ENCODE peak calls at places on chromosomes 7 and 10, in eight cellular contexts. T is suprapubic skin, D is endothelial cell of umbilical vein, X is HepG2, B is stomach, W is H1, G is transverse colon, C is GM23338. A is an unnamed sample.

GRCh38 chr7:44153948-44154335 is 12.8 kb upstream of the MYL7 start:
- DNase-seq in T (no peak), D (no peak), X (no peak), B (no peak), W (no peak), G (no peak), C (no peak), A (no peak)

GRCh38 chr7:116569737-116570136 is 44.9 kb downstream of the CAV1 start:
- DNase-seq in T (no peak), D (no peak), X (no peak), B (no peak), W (no peak), G (no peak), C (no peak), A (no peak)

GRCh38 chr10:35412900-35413491 is 76.7 kb downstream of the CCNY start:
- DNase-seq in T (no peak), D (peak), X (no peak), B (no peak), W (no peak), G (no peak), C (no peak), A (no peak)

GRCh38 chr10:61855771-61856170 is 45.7 kb upstream of the ARID5B start:
- DNase-seq in T (no peak), D (no peak), X (no peak), B (no peak), W (no peak), G (no peak), C (no peak), A (no peak)

GRCh38 chr10:1242975-1243374 is 186.8 kb downstream of the WDR37 start:
- DNase-seq in T (no peak), D (no peak), X (no peak), B (no peak), W (no peak), G (no peak), C (no peak), A (no peak)

GRCh38 chr7:126403040-126403439 is 849.7 kb downstream of the GRM8 start:
- DNase-seq in T (no peak), D (no peak), X (no peak), B (no peak), W (no peak), G (no peak), C (no peak), A (no peak)

GRCh38 chr10:30422981-30423654 is 10.9 kb upstream of the MAP3K8 start:
- DNase-seq in T (peak), D (peak), X (peak), B (peak), W (no peak), G (peak), C (peak), A (peak)

GRCh38 chr10:47318706-47319105 is 3.5 kb upstream of the GDF2 start:
- DNase-seq in T (peak), D (no peak), X (peak), B (no peak), W (no peak), G (no peak), C (peak), A (no peak)

GRCh38 chr10:18400911-18401260 is 250.5 kb downstream of the NSUN6 start:
- DNase-seq in T (no peak), D (no peak), X (no peak), B (no peak), W (peak), G (peak), C (peak), A (no peak)

GRCh38 chr7:78768859-78769258 is 684.6 kb downstream of the MAGI2 start:
- DNase-seq in T (no peak), D (no peak), X (no peak), B (no peak), W (no peak), G (no peak), C (peak), A (no peak)

GRCh38 chr10:70950062-70950461 is 61.7 kb upstream of the PCBD1 start:
- DNase-seq in T (no peak), D (no peak), X (no peak), B (no peak), W (no peak), G (no peak), C (no peak), A (no peak)

GRCh38 chr7:146096994-146097393 is 19.6 kb upstream of the CNTNAP2 start:
- DNase-seq in T (no peak), D (no peak), X (no peak), B (no peak), W (peak), G (no peak), C (peak), A (no peak)

GRCh38 chr7:24733414-24734060 is 23.7 kb downstream of the GSDME start:
- DNase-seq in T (no peak), D (no peak), X (no peak), B (no peak), W (no peak), G (no peak), C (no peak), A (no peak)

GRCh38 chr7:100894860-100895700 is 608 bp downstream of the ACHE start:
- DNase-seq in T (peak), D (no peak), X (no peak), B (peak), W (peak), G (peak), C (peak), A (no peak)

GRCh38 chr10:13563481-13564445 is 23.0 kb upstream of the PRPF18 start:
- DNase-seq in T (no peak), D (no peak), X (no peak), B (no peak), W (no peak), G (no peak), C (no peak), A (no peak)

GRCh38 chr10:110876788-110877187 is 5.1 kb downstream of the PDCD4 start:
- DNase-seq in T (no peak), D (no peak), X (no peak), B (no peak), W (no peak), G (no peak), C (no peak), A (no peak)
- H3K4me3 ChIP-seq in T (peak), D (no peak), X (no peak), B (no peak), W (no peak), G (no peak), C (no peak), A (no peak)

GRCh38 chr10:95506056-95506737 is 55.0 kb downstream of the SORBS1 start:
- DNase-seq in T (no peak), D (peak), X (no peak), B (no peak), W (no peak), G (no peak), C (no peak), A (no peak)
- TF ChIP-seq POLR2AphosphoS5 in T (no peak), D (no peak), X (no peak), B (no peak), W (no peak), G (no peak), C (no peak), A (no peak)

GRCh38 chr10:32333849-32334248 is 13.1 kb downstream of the EPC1 start:
- DNase-seq in T (no peak), D (no peak), X (no peak), B (no peak), W (no peak), G (no peak), C (no peak), A (no peak)
- H3K27ac ChIP-seq in T (no peak), D (no peak), X (no peak), B (no peak), W (no peak), G (peak), C (peak), A (no peak)

DNA sequence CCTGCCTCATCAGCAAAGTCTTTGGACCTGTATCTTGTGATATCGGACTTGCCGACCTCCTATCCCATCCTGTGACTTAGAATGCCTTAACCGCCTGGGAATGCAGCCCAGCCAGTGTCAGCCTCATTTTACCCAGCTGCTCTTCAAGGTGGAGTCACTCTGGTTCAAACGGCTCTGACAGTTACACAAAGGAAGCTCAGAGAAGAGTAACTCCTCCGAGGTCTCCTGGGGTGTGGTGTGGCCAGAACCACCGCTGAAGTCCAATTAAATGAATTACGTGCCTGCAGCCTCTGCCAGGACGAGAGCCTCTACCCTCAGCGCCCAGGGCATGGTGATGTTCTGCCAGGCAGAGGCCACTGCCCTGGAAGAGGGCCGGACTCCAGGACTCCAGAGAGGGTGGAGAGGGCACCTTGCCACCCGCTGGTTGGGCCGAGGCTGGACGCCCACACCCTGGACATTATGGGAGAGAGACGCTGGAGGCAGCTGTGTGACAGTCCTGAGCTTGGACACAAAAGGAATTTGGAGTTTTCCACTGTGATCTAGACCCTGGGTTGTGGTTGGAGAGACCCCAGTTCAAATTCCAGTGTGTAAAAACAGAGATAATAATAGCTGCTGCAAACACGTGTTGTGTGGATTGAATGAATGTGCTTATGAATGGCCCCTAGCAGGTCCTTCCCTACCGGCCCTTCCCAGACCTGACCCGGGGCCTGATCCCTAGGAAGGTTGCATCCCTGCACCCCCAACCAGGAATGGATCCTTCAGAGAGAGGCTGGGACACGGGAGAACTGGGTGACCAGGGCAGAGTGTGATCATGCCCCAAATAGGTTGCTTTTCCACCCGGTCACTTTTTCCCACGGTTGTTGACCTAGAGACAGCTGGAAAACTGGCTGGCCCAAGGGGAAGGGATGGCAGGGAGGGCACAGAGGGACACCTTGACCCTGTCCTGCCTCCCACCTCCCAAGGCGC is 37.8 kb upstream of the FZD9 start:
- DNase-seq in T (no peak), D (no peak), X (no peak), B (no peak), W (no peak), G (no peak), C (no peak), A (no peak)
- H3K4me3 ChIP-seq in T (no peak), D (no peak), X (no peak), B (no peak), W (no peak), G (no peak), C (no peak), A (no peak)

GRCh38 chr7:14836571-14837189 is 65.9 kb downstream of the DGKB start:
- DNase-seq in T (no peak), D (peak), X (no peak), B (no peak), W (peak), G (no peak), C (peak), A (no peak)
- TF ChIP-seq POLR2AphosphoS5 in T (no peak), D (no peak), X (no peak), B (no peak), W (no peak), G (no peak), C (no peak), A (no peak)

GRCh38 chr10:102624094-102624493 is 20.2 kb upstream of the TRIM8 start:
- DNase-seq in T (no peak), D (no peak), X (no peak), B (no peak), W (no peak), G (no peak), C (no peak), A (no peak)

GRCh38 chr10:102627446-102628293 is 16.6 kb upstream of the TRIM8 start:
- DNase-seq in T (no peak), D (peak), X (peak), B (no peak), W (peak), G (no peak), C (peak), A (peak)

GRCh38 chr10:102626026-102626686 is 18.1 kb upstream of the TRIM8 start:
- DNase-seq in T (no peak), D (no peak), X (no peak), B (no peak), W (no peak), G (no peak), C (no peak), A (no peak)

GRCh38 chr10:102627141-102627445 is 17.2 kb upstream of the TRIM8 start:
- DNase-seq in T (no peak), D (no peak), X (no peak), B (no peak), W (no peak), G (no peak), C (no peak), A (no peak)

GRCh38 chr10:102624751-102625330 is 19.4 kb upstream of the TRIM8 start:
- DNase-seq in T (no peak), D (no peak), X (no peak), B (no peak), W (no peak), G (no peak), C (no peak), A (no peak)
- H3K27ac ChIP-seq in T (peak), D (no peak), X (no peak), B (peak), W (no peak), G (no peak), C (no peak), A (peak)

DNA sequence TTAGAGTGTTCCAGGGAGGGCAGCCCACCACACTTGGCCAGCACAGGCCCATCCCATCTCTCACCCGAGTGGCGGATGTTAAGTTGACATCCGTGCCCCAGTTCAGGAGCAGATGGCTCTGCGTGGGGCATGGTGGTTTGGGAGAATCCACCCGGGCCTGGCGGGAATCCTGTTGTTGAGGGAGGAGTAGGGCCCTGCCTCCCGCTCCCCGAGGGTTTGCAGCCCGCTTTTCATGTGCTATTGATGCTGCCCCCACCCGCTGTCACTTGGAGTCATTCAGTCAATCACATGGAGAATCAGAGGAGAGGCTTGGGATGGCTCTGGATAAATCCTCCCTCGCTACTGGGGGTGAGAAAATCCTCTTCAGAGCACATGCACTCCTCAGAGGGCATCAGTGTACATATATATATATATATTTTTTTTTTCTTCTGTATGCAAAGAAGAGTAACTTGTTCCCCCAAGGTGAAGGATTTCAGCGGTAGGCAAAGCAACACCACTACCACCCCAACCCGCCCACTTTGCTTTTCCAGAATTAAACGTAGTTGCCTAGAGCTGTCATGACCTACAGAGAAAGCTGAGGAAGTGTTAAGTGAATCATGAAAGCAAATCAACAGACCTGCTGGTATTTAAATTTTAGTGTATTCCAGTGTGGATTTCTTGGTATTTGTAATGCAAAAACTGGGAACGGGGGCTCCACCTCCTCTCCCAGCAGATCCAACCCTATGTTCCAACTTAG is 450.7 kb upstream of the GALNT17 start:
- DNase-seq in T (no peak), D (no peak), X (no peak), B (no peak), W (peak), G (no peak), C (peak), A (peak)
- H3K4me3 ChIP-seq in T (no peak), D (no peak), X (no peak), B (no peak), W (peak), G (no peak), C (peak), A (no peak)